ENCODE peak calls at places on chromosomes 2 and 18, in ten cellular contexts. G is BJ; P is stimulated activated CD4-positive, alpha-beta T cell treated with anti-CD3 and anti-CD28 coated beads, Interleukin-4, amount 100 ng/mL, for 4 hours; S is adipocyte; O is DMS79; M is T-helper 17 cell; V is activated CD4-positive, CD25-positive, alpha-beta regulatory T cell treated with anti-CD3 and anti-CD28 coated beads, Interleukin-2, amount 50 U/mL, for 72 hours; R is activated B cell treated with CpG ODN at 0.5 μM for 24 hours; B is GM13977; A is GOT3. Y is an unnamed sample.

GRCh38 chr2:116585654-116586053 is 1228.8 kb upstream of the DDX18 start:
- DNase-seq in V (no peak), B (no peak), O (no peak), A (no peak), R (no peak), M (no peak), S (no peak), P (no peak), G (no peak), Y (no peak)

GRCh38 chr18:55318864-55319516 is 269.0 kb downstream of the TCF4 start:
- DNase-seq in G (no peak), S (peak; percentile 73), B (no peak), O (no peak), A (no peak), R (no peak), V (no peak), P (no peak), M (no peak), Y (no peak)

GRCh38 chr2:11163439-11164317 is 8.4 kb downstream of the SLC66A3 start:
- DNase-seq in R (no peak), B (no peak), S (no peak), G (no peak), M (no peak), V (no peak), A (no peak), O (no peak), P (no peak), Y (no peak)

GRCh38 chr2:105239924-105240323 is 1.6 kb upstream of the GPR45 start:
- DNase-seq in A (no peak), B (no peak), O (no peak), V (no peak), S (peak; percentile 78), G (peak; percentile 82), M (no peak), P (no peak), R (no peak), Y (no peak)

GRCh38 chr2:200127852-200128251 is 172.5 kb downstream of the MAIP1 start:
- DNase-seq in B (no peak), P (no peak), G (peak; percentile 26), O (no peak), S (peak; percentile 95), A (no peak), M (no peak), R (no peak), V (no peak), Y (no peak)

GRCh38 chr2:9021563-9022211 is 18.2 kb upstream of the MBOAT2 start:
- DNase-seq in R (no peak), G (no peak), V (no peak), M (no peak), A (no peak), P (no peak), B (no peak), S (no peak), O (no peak), Y (no peak)

GRCh38 chr2:179020156-179020750 is 29.7 kb downstream of the CCDC141 start:
- DNase-seq in O (no peak), G (no peak), A (no peak), P (no peak), M (no peak), B (peak; percentile 14), V (peak; percentile 57), S (peak; percentile 8), R (peak; percentile 31), Y (no peak)

GRCh38 chr2:186822323-186822722 is 26.6 kb downstream of the ZSWIM2 start:
- DNase-seq in B (no peak), A (no peak), O (no peak), V (no peak), P (no peak), M (no peak), G (no peak), S (no peak), R (no peak), Y (no peak)

GRCh38 chr18:45652703-45653490 is 37.6 kb downstream of the SLC14A2 start:
- DNase-seq in S (no peak), P (no peak), G (no peak), O (peak; percentile 42), A (no peak), V (no peak), M (no peak), R (no peak), B (no peak), Y (peak; percentile 43)

GRCh38 chr2:1494257-1494656 is 81.0 kb downstream of the TPO start:
- DNase-seq in S (no peak), R (no peak), P (no peak), B (no peak), O (no peak), V (no peak), A (no peak), G (no peak), M (no peak), Y (no peak)

GRCh38 chr2:26033270-26033768 is 565 bp upstream of the RAB10 start:
- DNase-seq in V (no peak), O (peak; percentile 95), M (no peak), B (peak; percentile 48), S (peak; percentile 90), R (no peak), A (peak; percentile 74), P (no peak), G (peak; percentile 29), Y (no peak)

GRCh38 chr18:13006731-13007550 is 15.8 kb downstream of the CEP192 start:
- DNase-seq in R (no peak), V (no peak), M (no peak), S (no peak), B (no peak), P (no peak), G (no peak), O (no peak), A (no peak), Y (no peak)

GRCh38 chr2:76870581-76870980 is 651.6 kb downstream of the LRRTM4 start:
- DNase-seq in P (no peak), A (no peak), V (no peak), B (no peak), S (no peak), R (no peak), O (no peak), M (no peak), G (no peak), Y (no peak)

GRCh38 chr2:227388537-227389011 is 825 bp upstream of the SCYGR1 start:
- DNase-seq in G (peak; percentile 63), S (peak; percentile 81), M (no peak), R (no peak), B (no peak), A (peak; percentile 21), P (no peak), V (no peak), O (no peak), Y (peak; percentile 15)

GRCh38 chr2:112907001-112907949 is 3.7 kb upstream of the IL37 start:
- DNase-seq in R (no peak), S (no peak), O (no peak), P (no peak), B (no peak), V (no peak), A (no peak), G (no peak), M (no peak), Y (no peak)

GRCh38 chr18:51751901-51752300 is 554.4 kb upstream of the MEX3C start:
- DNase-seq in S (no peak), M (no peak), R (no peak), P (no peak), O (no peak), A (no peak), B (no peak), V (no peak), G (no peak), Y (no peak)

GRCh38 chr2:43184339-43184895 is 42.0 kb downstream of the ZFP36L2 start:
- DNase-seq in G (no peak), V (peak; percentile 51), R (no peak), S (peak; percentile 43), M (no peak), O (no peak), P (peak; percentile 64), A (no peak), B (no peak), Y (no peak)

GRCh38 chr2:208406474-208407451 is at the start of gene PTH2R:
- DNase-seq in G (no peak), S (no peak), M (no peak), V (no peak), A (no peak), O (peak; percentile 32), B (peak; percentile 20), P (no peak), R (no peak), Y (no peak)

GRCh38 chr2:102520009-102520408 is 47.0 kb downstream of the SLC9A4 start:
- DNase-seq in M (no peak), P (no peak), S (peak; percentile 15), G (no peak), O (no peak), B (peak; percentile 47), V (no peak), A (no peak), R (no peak), Y (no peak)

GRCh38 chr2:177153805-177154204 is 58.8 kb upstream of the HNRNPA3 start:
- DNase-seq in G (no peak), R (no peak), A (no peak), V (no peak), P (no peak), B (no peak), O (no peak), M (no peak), S (no peak), Y (no peak)

GRCh38 chr2:120989911-120990441 is 254.3 kb downstream of the GLI2 start:
- DNase-seq in M (no peak), P (no peak), S (no peak), G (no peak), B (peak; percentile 19), A (no peak), O (no peak), R (no peak), V (no peak), Y (peak; percentile 59)

GRCh38 chr18:23967321-23968089 is 47.0 kb upstream of the TTC39C start:
- DNase-seq in G (no peak), V (no peak), R (peak; percentile 28), M (no peak), S (no peak), A (no peak), O (no peak), B (no peak), P (no peak), Y (no peak)

GRCh38 chr2:182642328-182642727 is 73.7 kb upstream of the DNAJC10 start:
- DNase-seq in B (peak; percentile 38), O (no peak), R (peak; percentile 34), M (no peak), A (no peak), P (no peak), S (peak; percentile 53), G (no peak), V (no peak), Y (no peak)

GRCh38 chr2:141399270-141399669 is 731.5 kb downstream of the LRP1B start:
- DNase-seq in P (no peak), M (no peak), B (no peak), R (no peak), V (no peak), G (no peak), S (peak; percentile 18), O (no peak), A (no peak), Y (no peak)

GRCh38 chr18:709771-710170 is 2.7 kb downstream of the ENOSF1 start:
- DNase-seq in G (no peak), A (no peak), P (no peak), O (peak; percentile 65), B (no peak), V (no peak), M (no peak), R (no peak), S (no peak), Y (no peak)

GRCh38 chr2:63846487-63846886 is 4.8 kb downstream of the UGP2 start:
- DNase-seq in O (no peak), V (no peak), G (no peak), S (no peak), B (no peak), R (no peak), A (no peak), M (no peak), P (no peak), Y (no peak)

GRCh38 chr2:189799531-189799930 is 15.3 kb downstream of the PMS1 start:
- DNase-seq in M (no peak), R (no peak), G (no peak), P (no peak), A (peak; percentile 91), V (no peak), S (peak; percentile 68), B (no peak), O (no peak), Y (no peak)